ENCODE peak calls at places on chromosome X, in eight cellular contexts. One of them, this sample, is unnamed.

GRCh38 chrX:101078716-101079115 is at the start of gene TMEM35A:
- DNase-seq in upper lobe of right lung: no peak
- DNase-seq in SK-N-SH: peak
- DNase-seq in right lobe of liver: no peak
- DNase-seq in cardiac muscle cell: peak
- DNase-seq in mucosa of descending colon: no peak
- DNase-seq in pancreas: no peak
- DNase-seq in HFF-Myc: no peak
- DNase-seq in this sample: no peak

GRCh38 chrX:102659790-102660757 is 8.8 kb downstream of the GPRASP1 start:
- DNase-seq in upper lobe of right lung: peak
- DNase-seq in SK-N-SH: peak
- DNase-seq in right lobe of liver: peak
- DNase-seq in cardiac muscle cell: peak
- DNase-seq in mucosa of descending colon: peak
- DNase-seq in pancreas: peak
- DNase-seq in HFF-Myc: peak
- DNase-seq in this sample: peak

GRCh38 chrX:3522016-3522690 is 175.7 kb upstream of the MXRA5 start:
- DNase-seq in upper lobe of right lung: no peak
- DNase-seq in SK-N-SH: no peak
- DNase-seq in right lobe of liver: no peak
- DNase-seq in cardiac muscle cell: peak
- DNase-seq in mucosa of descending colon: no peak
- DNase-seq in pancreas: no peak
- DNase-seq in HFF-Myc: no peak
- DNase-seq in this sample: no peak

GRCh38 chrX:16882188-16882587 is 12.0 kb upstream of the RBBP7 start:
- DNase-seq in upper lobe of right lung: peak
- DNase-seq in SK-N-SH: peak
- DNase-seq in right lobe of liver: peak
- DNase-seq in cardiac muscle cell: peak
- DNase-seq in mucosa of descending colon: peak
- DNase-seq in pancreas: no peak
- DNase-seq in HFF-Myc: no peak
- DNase-seq in this sample: peak

GRCh38 chrX:153703036-153703370 is 15.3 kb downstream of the SLC6A8 start:
- DNase-seq in upper lobe of right lung: no peak
- DNase-seq in SK-N-SH: no peak
- DNase-seq in right lobe of liver: no peak
- DNase-seq in cardiac muscle cell: peak
- DNase-seq in mucosa of descending colon: peak
- DNase-seq in pancreas: peak
- DNase-seq in HFF-Myc: no peak
- DNase-seq in this sample: peak

GRCh38 chrX:110055616-110056015 is 52.7 kb downstream of the TMEM164 start:
- DNase-seq in upper lobe of right lung: no peak
- DNase-seq in SK-N-SH: no peak
- DNase-seq in right lobe of liver: no peak
- DNase-seq in cardiac muscle cell: no peak
- DNase-seq in mucosa of descending colon: no peak
- DNase-seq in pancreas: no peak
- DNase-seq in HFF-Myc: no peak
- DNase-seq in this sample: no peak

GRCh38 chrX:134484039-134484438 is 24.1 kb downstream of the HPRT1 start:
- DNase-seq in upper lobe of right lung: no peak
- DNase-seq in SK-N-SH: peak
- DNase-seq in right lobe of liver: no peak
- DNase-seq in cardiac muscle cell: peak
- DNase-seq in mucosa of descending colon: no peak
- DNase-seq in pancreas: no peak
- DNase-seq in HFF-Myc: peak
- DNase-seq in this sample: peak

GRCh38 chrX:50615570-50616158 is 145.0 kb upstream of the DGKK start:
- DNase-seq in upper lobe of right lung: no peak
- DNase-seq in SK-N-SH: peak
- DNase-seq in right lobe of liver: no peak
- DNase-seq in cardiac muscle cell: no peak
- DNase-seq in mucosa of descending colon: no peak
- DNase-seq in pancreas: no peak
- DNase-seq in HFF-Myc: no peak
- DNase-seq in this sample: no peak

GRCh38 chrX:24148118-24148517 is 1.4 kb upstream of the ZFX start:
- DNase-seq in upper lobe of right lung: no peak
- DNase-seq in SK-N-SH: no peak
- DNase-seq in right lobe of liver: no peak
- DNase-seq in cardiac muscle cell: no peak
- DNase-seq in mucosa of descending colon: no peak
- DNase-seq in pancreas: no peak
- DNase-seq in HFF-Myc: no peak
- DNase-seq in this sample: no peak

GRCh38 chrX:39811391-39811790 is 286.4 kb downstream of the BCOR start:
- DNase-seq in upper lobe of right lung: no peak
- DNase-seq in SK-N-SH: no peak
- DNase-seq in right lobe of liver: no peak
- DNase-seq in cardiac muscle cell: no peak
- DNase-seq in mucosa of descending colon: no peak
- DNase-seq in pancreas: no peak
- DNase-seq in HFF-Myc: no peak
- DNase-seq in this sample: no peak

GRCh38 chrX:153379971-153380581 is 21.1 kb downstream of the PNMA6E start:
- DNase-seq in upper lobe of right lung: no peak
- DNase-seq in SK-N-SH: peak
- DNase-seq in right lobe of liver: no peak
- DNase-seq in cardiac muscle cell: no peak
- DNase-seq in mucosa of descending colon: no peak
- DNase-seq in pancreas: no peak
- DNase-seq in HFF-Myc: no peak
- DNase-seq in this sample: no peak

GRCh38 chrX:10106801-10107200 is 50.0 kb upstream of the CLCN4 start:
- DNase-seq in upper lobe of right lung: no peak
- DNase-seq in SK-N-SH: no peak
- DNase-seq in right lobe of liver: no peak
- DNase-seq in cardiac muscle cell: no peak
- DNase-seq in mucosa of descending colon: no peak
- DNase-seq in pancreas: no peak
- DNase-seq in HFF-Myc: no peak
- DNase-seq in this sample: no peak

GRCh38 chrX:102599950-102600579 is 750 bp downstream of the ARMCX5 start:
- DNase-seq in upper lobe of right lung: no peak
- DNase-seq in SK-N-SH: no peak
- DNase-seq in right lobe of liver: no peak
- DNase-seq in cardiac muscle cell: peak
- DNase-seq in mucosa of descending colon: no peak
- DNase-seq in pancreas: no peak
- DNase-seq in HFF-Myc: no peak
- DNase-seq in this sample: peak

GRCh38 chrX:96002401-96002800 is 682.2 kb upstream of the DIAPH2 start:
- DNase-seq in upper lobe of right lung: no peak
- DNase-seq in SK-N-SH: no peak
- DNase-seq in right lobe of liver: no peak
- DNase-seq in cardiac muscle cell: peak
- DNase-seq in mucosa of descending colon: no peak
- DNase-seq in pancreas: no peak
- DNase-seq in HFF-Myc: no peak
- DNase-seq in this sample: no peak

GRCh38 chrX:17415242-17415815 is 40.3 kb downstream of the NHS start:
- DNase-seq in upper lobe of right lung: no peak
- DNase-seq in SK-N-SH: no peak
- DNase-seq in right lobe of liver: no peak
- DNase-seq in cardiac muscle cell: peak
- DNase-seq in mucosa of descending colon: no peak
- DNase-seq in pancreas: no peak
- DNase-seq in HFF-Myc: no peak
- DNase-seq in this sample: no peak

GRCh38 chrX:50333308-50333707 is 128.7 kb downstream of the CCNB3 start:
- DNase-seq in upper lobe of right lung: no peak
- DNase-seq in SK-N-SH: no peak
- DNase-seq in right lobe of liver: no peak
- DNase-seq in cardiac muscle cell: no peak
- DNase-seq in mucosa of descending colon: no peak
- DNase-seq in pancreas: no peak
- DNase-seq in HFF-Myc: no peak
- DNase-seq in this sample: no peak

GRCh38 chrX:106286053-106286650 is 118.0 kb downstream of the PWWP3B start:
- DNase-seq in upper lobe of right lung: no peak
- DNase-seq in SK-N-SH: no peak
- DNase-seq in right lobe of liver: no peak
- DNase-seq in cardiac muscle cell: peak
- DNase-seq in mucosa of descending colon: no peak
- DNase-seq in pancreas: no peak
- DNase-seq in HFF-Myc: no peak
- DNase-seq in this sample: peak

DNA sequence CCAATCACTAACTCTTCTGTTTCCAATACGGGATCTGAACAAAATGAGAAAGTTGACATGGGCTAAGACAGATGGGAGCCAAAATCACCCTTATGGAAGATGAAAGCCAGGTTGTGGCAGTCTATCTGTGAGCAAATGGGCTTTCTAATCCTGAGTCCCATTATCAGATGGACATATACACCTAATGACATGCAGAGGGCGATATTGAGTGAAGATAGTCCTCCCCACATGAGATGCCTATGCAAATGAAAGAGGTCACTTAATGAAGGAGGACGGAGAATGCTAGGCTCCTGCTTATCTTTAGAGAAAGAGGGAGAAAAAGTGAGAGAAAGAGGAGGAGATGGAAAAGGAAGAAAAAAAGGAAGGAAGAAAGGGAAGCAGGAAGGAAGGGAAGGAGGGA is 547.5 kb downstream of the NLGN4X start:
- DNase-seq in upper lobe of right lung: no peak
- DNase-seq in SK-N-SH: peak
- DNase-seq in right lobe of liver: no peak
- DNase-seq in cardiac muscle cell: no peak
- DNase-seq in mucosa of descending colon: no peak
- DNase-seq in pancreas: no peak
- DNase-seq in HFF-Myc: no peak
- DNase-seq in this sample: peak
- TF ChIP-seq CTCF in upper lobe of right lung: no peak
- TF ChIP-seq CTCF in SK-N-SH: peak
- TF ChIP-seq CTCF in right lobe of liver: no peak
- TF ChIP-seq CTCF in cardiac muscle cell: no peak
- TF ChIP-seq CTCF in mucosa of descending colon: no peak
- TF ChIP-seq CTCF in pancreas: no peak
- TF ChIP-seq CTCF in HFF-Myc: no peak
- TF ChIP-seq CTCF in this sample: no peak

GRCh38 chrX:130120746-130121504 is 10.6 kb upstream of the ELF4 start:
- DNase-seq in upper lobe of right lung: peak
- DNase-seq in SK-N-SH: peak
- DNase-seq in right lobe of liver: peak
- DNase-seq in cardiac muscle cell: peak
- DNase-seq in mucosa of descending colon: peak
- DNase-seq in pancreas: peak
- DNase-seq in HFF-Myc: peak
- DNase-seq in this sample: peak

GRCh38 chrX:130118396-130118795 is 8.1 kb upstream of the ELF4 start:
- DNase-seq in upper lobe of right lung: no peak
- DNase-seq in SK-N-SH: no peak
- DNase-seq in right lobe of liver: no peak
- DNase-seq in cardiac muscle cell: peak
- DNase-seq in mucosa of descending colon: no peak
- DNase-seq in pancreas: no peak
- DNase-seq in HFF-Myc: peak
- DNase-seq in this sample: peak

GRCh38 chrX:130121505-130121800 is 11.2 kb upstream of the ELF4 start:
- DNase-seq in upper lobe of right lung: no peak
- DNase-seq in SK-N-SH: no peak
- DNase-seq in right lobe of liver: no peak
- DNase-seq in cardiac muscle cell: no peak
- DNase-seq in mucosa of descending colon: no peak
- DNase-seq in pancreas: no peak
- DNase-seq in HFF-Myc: no peak
- DNase-seq in this sample: no peak

GRCh38 chrX:130118941-130119640 is 8.8 kb upstream of the ELF4 start:
- DNase-seq in upper lobe of right lung: no peak
- DNase-seq in SK-N-SH: no peak
- DNase-seq in right lobe of liver: no peak
- DNase-seq in cardiac muscle cell: peak
- DNase-seq in mucosa of descending colon: no peak
- DNase-seq in pancreas: no peak
- DNase-seq in HFF-Myc: no peak
- DNase-seq in this sample: no peak

DNA sequence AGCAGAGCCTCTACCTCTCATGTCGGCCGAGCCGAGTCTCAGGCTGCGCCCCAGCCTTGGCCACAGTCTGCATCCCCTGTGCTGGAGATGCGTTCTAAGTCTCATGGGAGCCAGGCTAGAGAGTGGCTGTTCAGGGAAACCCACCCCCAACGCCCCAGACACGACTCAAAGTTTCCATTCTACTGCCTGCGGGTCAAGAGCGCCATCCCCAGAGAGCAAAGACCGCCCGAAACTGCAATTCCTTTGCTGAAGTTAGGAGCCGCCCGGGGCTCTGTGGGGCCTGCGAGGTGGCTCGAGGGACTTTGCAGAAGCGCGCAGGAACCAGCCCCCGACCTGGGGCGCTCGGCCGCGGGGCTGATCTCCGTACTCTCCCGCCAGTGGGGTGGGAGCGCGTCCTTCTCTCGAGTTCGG is 10.0 kb upstream of the ELF4 start:
- DNase-seq in upper lobe of right lung: no peak
- DNase-seq in SK-N-SH: no peak
- DNase-seq in right lobe of liver: no peak
- DNase-seq in cardiac muscle cell: no peak
- DNase-seq in mucosa of descending colon: no peak
- DNase-seq in pancreas: no peak
- DNase-seq in HFF-Myc: no peak
- DNase-seq in this sample: no peak
- H3K4me3 ChIP-seq in upper lobe of right lung: peak
- H3K4me3 ChIP-seq in SK-N-SH: peak
- H3K4me3 ChIP-seq in right lobe of liver: peak
- H3K4me3 ChIP-seq in cardiac muscle cell: peak
- H3K4me3 ChIP-seq in mucosa of descending colon: no peak
- H3K4me3 ChIP-seq in pancreas: no peak
- H3K4me3 ChIP-seq in HFF-Myc: peak
- H3K4me3 ChIP-seq in this sample: peak

GRCh38 chrX:151722241-151722846 is 6.5 kb downstream of the FATE1 start:
- DNase-seq in upper lobe of right lung: no peak
- DNase-seq in SK-N-SH: peak
- DNase-seq in right lobe of liver: peak
- DNase-seq in cardiac muscle cell: peak
- DNase-seq in mucosa of descending colon: no peak
- DNase-seq in pancreas: peak
- DNase-seq in HFF-Myc: no peak
- DNase-seq in this sample: peak
- TF ChIP-seq CTCF in upper lobe of right lung: peak
- TF ChIP-seq CTCF in SK-N-SH: peak
- TF ChIP-seq CTCF in right lobe of liver: peak
- TF ChIP-seq CTCF in cardiac muscle cell: peak
- TF ChIP-seq CTCF in mucosa of descending colon: no peak
- TF ChIP-seq CTCF in pancreas: peak
- TF ChIP-seq CTCF in HFF-Myc: peak
- TF ChIP-seq CTCF in this sample: peak

DNA sequence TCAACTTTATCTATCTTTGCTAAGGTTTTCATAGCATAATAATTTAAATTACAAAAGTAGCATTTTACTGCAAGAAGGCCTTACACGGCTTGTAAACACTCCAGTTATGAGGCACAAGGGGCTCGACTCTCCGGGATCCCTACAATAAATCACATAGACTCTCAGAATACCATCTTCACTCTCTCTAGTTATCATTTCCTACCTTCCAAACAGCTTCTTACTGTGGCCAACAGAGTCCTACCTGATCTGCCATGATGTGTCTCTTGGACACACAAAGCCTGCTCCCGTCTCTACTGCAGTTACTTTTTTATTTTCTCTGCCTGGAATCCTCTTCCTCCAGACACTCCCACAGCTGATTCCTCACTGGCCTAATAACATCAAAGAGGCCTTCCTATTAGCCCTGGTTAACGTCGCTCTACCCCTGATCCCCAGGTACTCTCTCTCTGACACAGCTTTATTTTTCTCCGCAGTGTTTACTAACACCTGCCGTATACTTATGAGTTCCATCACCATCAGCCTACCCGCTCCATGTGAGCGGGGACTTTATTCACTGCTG is 559.6 kb upstream of the DIPK2B start:
- DNase-seq in upper lobe of right lung: no peak
- DNase-seq in SK-N-SH: no peak
- DNase-seq in right lobe of liver: no peak
- DNase-seq in cardiac muscle cell: no peak
- DNase-seq in mucosa of descending colon: no peak
- DNase-seq in pancreas: no peak
- DNase-seq in HFF-Myc: no peak
- DNase-seq in this sample: no peak
- H3K4me3 ChIP-seq in upper lobe of right lung: no peak
- H3K4me3 ChIP-seq in SK-N-SH: peak
- H3K4me3 ChIP-seq in right lobe of liver: no peak
- H3K4me3 ChIP-seq in cardiac muscle cell: no peak
- H3K4me3 ChIP-seq in mucosa of descending colon: no peak
- H3K4me3 ChIP-seq in pancreas: no peak
- H3K4me3 ChIP-seq in HFF-Myc: peak
- H3K4me3 ChIP-seq in this sample: no peak

This sample was measured in epithelial cell of esophagus.